ENCODE peak calls at places on chromosomes 1 and 21, in seven cellular contexts. One of them, this sample, is unnamed.

GRCh38 chr1:48674641-48675040 is 102.0 kb downstream of the BEND5 start:
- DNase-seq in A549: no peak
- DNase-seq in upper lobe of left lung: no peak
- DNase-seq in K562: no peak
- DNase-seq in transverse colon: no peak
- DNase-seq in sigmoid colon: no peak
- DNase-seq in SK-N-SH: peak
- DNase-seq in this sample: no peak

GRCh38 chr1:43404353-43404752 is 14.7 kb downstream of the SZT2 start:
- DNase-seq in A549: no peak
- DNase-seq in upper lobe of left lung: no peak
- DNase-seq in K562: no peak
- DNase-seq in transverse colon: no peak
- DNase-seq in sigmoid colon: no peak
- DNase-seq in SK-N-SH: no peak
- DNase-seq in this sample: no peak

GRCh38 chr21:43204638-43205037 is 35.8 kb downstream of the CRYAA start:
- DNase-seq in A549: no peak
- DNase-seq in upper lobe of left lung: no peak
- DNase-seq in K562: no peak
- DNase-seq in transverse colon: no peak
- DNase-seq in sigmoid colon: peak
- DNase-seq in SK-N-SH: no peak
- DNase-seq in this sample: no peak

GRCh38 chr1:62782197-62782886 is 1.6 kb upstream of the ATG4C start:
- DNase-seq in A549: no peak
- DNase-seq in upper lobe of left lung: no peak
- DNase-seq in K562: no peak
- DNase-seq in transverse colon: no peak
- DNase-seq in sigmoid colon: no peak
- DNase-seq in SK-N-SH: no peak
- DNase-seq in this sample: no peak

GRCh38 chr1:62735491-62736171 is 47.4 kb upstream of the DOCK7 start:
- DNase-seq in A549: no peak
- DNase-seq in upper lobe of left lung: no peak
- DNase-seq in K562: no peak
- DNase-seq in transverse colon: no peak
- DNase-seq in sigmoid colon: no peak
- DNase-seq in SK-N-SH: no peak
- DNase-seq in this sample: no peak

GRCh38 chr21:45140346-45140940 is 66.1 kb downstream of the ADARB1 start:
- DNase-seq in A549: peak
- DNase-seq in upper lobe of left lung: no peak
- DNase-seq in K562: peak
- DNase-seq in transverse colon: peak
- DNase-seq in sigmoid colon: peak
- DNase-seq in SK-N-SH: peak
- DNase-seq in this sample: peak

GRCh38 chr21:26595971-26596370 is 22.9 kb upstream of the CYYR1 start:
- DNase-seq in A549: no peak
- DNase-seq in upper lobe of left lung: no peak
- DNase-seq in K562: no peak
- DNase-seq in transverse colon: no peak
- DNase-seq in sigmoid colon: no peak
- DNase-seq in SK-N-SH: no peak
- DNase-seq in this sample: no peak

GRCh38 chr1:100581096-100581705 is 43.3 kb downstream of the GPR88 start:
- DNase-seq in A549: no peak
- DNase-seq in upper lobe of left lung: no peak
- DNase-seq in K562: no peak
- DNase-seq in transverse colon: no peak
- DNase-seq in sigmoid colon: no peak
- DNase-seq in SK-N-SH: no peak
- DNase-seq in this sample: no peak

GRCh38 chr1:184483101-184483813 is 96.4 kb downstream of the C1orf21 start:
- DNase-seq in A549: no peak
- DNase-seq in upper lobe of left lung: no peak
- DNase-seq in K562: no peak
- DNase-seq in transverse colon: peak
- DNase-seq in sigmoid colon: peak
- DNase-seq in SK-N-SH: no peak
- DNase-seq in this sample: peak

GRCh38 chr1:29703596-29703995 is 467.3 kb downstream of the PTPRU start:
- DNase-seq in A549: peak
- DNase-seq in upper lobe of left lung: no peak
- DNase-seq in K562: peak
- DNase-seq in transverse colon: no peak
- DNase-seq in sigmoid colon: no peak
- DNase-seq in SK-N-SH: peak
- DNase-seq in this sample: no peak

GRCh38 chr1:41161851-41162250 is 80.3 kb downstream of the SCMH1 start:
- DNase-seq in A549: no peak
- DNase-seq in upper lobe of left lung: peak
- DNase-seq in K562: no peak
- DNase-seq in transverse colon: no peak
- DNase-seq in sigmoid colon: no peak
- DNase-seq in SK-N-SH: no peak
- DNase-seq in this sample: no peak

GRCh38 chr1:93346472-93346991 is 825 bp downstream of the DR1 start:
- DNase-seq in A549: no peak
- DNase-seq in upper lobe of left lung: no peak
- DNase-seq in K562: peak
- DNase-seq in transverse colon: peak
- DNase-seq in sigmoid colon: no peak
- DNase-seq in SK-N-SH: peak
- DNase-seq in this sample: no peak

GRCh38 chr21:40457741-40458140 is 389.2 kb downstream of the DSCAM start:
- DNase-seq in A549: no peak
- DNase-seq in upper lobe of left lung: no peak
- DNase-seq in K562: no peak
- DNase-seq in transverse colon: no peak
- DNase-seq in sigmoid colon: no peak
- DNase-seq in SK-N-SH: no peak
- DNase-seq in this sample: no peak

GRCh38 chr1:203682401-203683383 is 56.1 kb downstream of the ATP2B4 start:
- DNase-seq in A549: no peak
- DNase-seq in upper lobe of left lung: no peak
- DNase-seq in K562: peak
- DNase-seq in transverse colon: peak
- DNase-seq in sigmoid colon: no peak
- DNase-seq in SK-N-SH: no peak
- DNase-seq in this sample: no peak

GRCh38 chr1:32066489-32066873 is 6.3 kb upstream of the TMEM39B start:
- DNase-seq in A549: no peak
- DNase-seq in upper lobe of left lung: no peak
- DNase-seq in K562: peak
- DNase-seq in transverse colon: peak
- DNase-seq in sigmoid colon: peak
- DNase-seq in SK-N-SH: no peak
- DNase-seq in this sample: peak

GRCh38 chr1:56819393-56819899 is at the start of gene FYB2:
- DNase-seq in A549: no peak
- DNase-seq in upper lobe of left lung: peak
- DNase-seq in K562: no peak
- DNase-seq in transverse colon: peak
- DNase-seq in sigmoid colon: no peak
- DNase-seq in SK-N-SH: no peak
- DNase-seq in this sample: peak

GRCh38 chr1:96660503-96660902 is 61.1 kb upstream of the PTBP2 start:
- DNase-seq in A549: no peak
- DNase-seq in upper lobe of left lung: no peak
- DNase-seq in K562: no peak
- DNase-seq in transverse colon: no peak
- DNase-seq in sigmoid colon: no peak
- DNase-seq in SK-N-SH: no peak
- DNase-seq in this sample: no peak

GRCh38 chr1:63799810-63800209 is 26.0 kb downstream of the ROR1 start:
- DNase-seq in A549: no peak
- DNase-seq in upper lobe of left lung: no peak
- DNase-seq in K562: no peak
- DNase-seq in transverse colon: no peak
- DNase-seq in sigmoid colon: no peak
- DNase-seq in SK-N-SH: peak
- DNase-seq in this sample: no peak

DNA sequence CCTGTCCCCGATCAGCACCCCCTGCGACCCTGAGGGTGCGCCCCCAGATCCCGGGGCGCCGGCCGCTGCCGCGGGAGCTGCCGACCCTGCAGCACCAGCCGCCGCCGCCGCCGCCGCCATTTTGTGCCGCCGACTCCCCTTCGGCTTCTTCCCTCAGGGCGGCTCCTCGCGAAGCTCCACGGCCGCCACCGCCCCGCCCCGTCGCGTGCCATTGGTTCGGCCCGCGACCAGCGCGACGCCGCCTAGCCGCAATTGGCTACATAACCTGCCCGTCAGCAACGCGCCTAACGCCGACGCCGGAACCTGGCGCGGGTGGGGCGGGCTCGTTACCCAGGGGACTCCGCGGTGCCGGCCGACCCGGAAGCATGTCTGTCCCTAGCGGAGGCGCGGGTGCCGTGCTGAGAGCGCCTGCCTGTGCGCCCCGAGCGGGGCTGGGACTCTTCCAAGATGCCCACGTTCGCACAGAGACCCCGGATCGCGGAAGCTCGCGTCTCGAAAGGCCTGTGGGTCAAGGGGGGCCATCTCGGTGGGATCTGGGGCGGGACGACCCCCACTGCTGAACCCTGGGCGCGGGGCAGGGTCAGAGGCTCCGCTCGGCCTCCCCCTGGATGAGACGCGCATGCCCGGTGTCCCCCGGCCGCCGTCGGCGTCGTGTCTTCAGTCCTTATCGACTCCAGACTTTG is at the start of gene CCNL2:
- DNase-seq in A549: peak
- DNase-seq in upper lobe of left lung: peak
- DNase-seq in K562: peak
- DNase-seq in transverse colon: peak
- DNase-seq in sigmoid colon: peak
- DNase-seq in SK-N-SH: peak
- DNase-seq in this sample: peak
- TF ChIP-seq EP300 in A549: no peak
- TF ChIP-seq EP300 in upper lobe of left lung: no peak
- TF ChIP-seq EP300 in K562: peak
- TF ChIP-seq EP300 in transverse colon: no peak
- TF ChIP-seq EP300 in sigmoid colon: no peak
- TF ChIP-seq EP300 in SK-N-SH: no peak
- TF ChIP-seq EP300 in this sample: no peak

GRCh38 chr1:4595341-4596225 is 58.8 kb upstream of the AJAP1 start:
- DNase-seq in A549: no peak
- DNase-seq in upper lobe of left lung: no peak
- DNase-seq in K562: no peak
- DNase-seq in transverse colon: no peak
- DNase-seq in sigmoid colon: no peak
- DNase-seq in SK-N-SH: no peak
- DNase-seq in this sample: peak
- H3K27ac ChIP-seq in A549: no peak
- H3K27ac ChIP-seq in upper lobe of left lung: no peak
- H3K27ac ChIP-seq in K562: no peak
- H3K27ac ChIP-seq in transverse colon: no peak
- H3K27ac ChIP-seq in sigmoid colon: no peak
- H3K27ac ChIP-seq in SK-N-SH: no peak
- H3K27ac ChIP-seq in this sample: no peak

DNA sequence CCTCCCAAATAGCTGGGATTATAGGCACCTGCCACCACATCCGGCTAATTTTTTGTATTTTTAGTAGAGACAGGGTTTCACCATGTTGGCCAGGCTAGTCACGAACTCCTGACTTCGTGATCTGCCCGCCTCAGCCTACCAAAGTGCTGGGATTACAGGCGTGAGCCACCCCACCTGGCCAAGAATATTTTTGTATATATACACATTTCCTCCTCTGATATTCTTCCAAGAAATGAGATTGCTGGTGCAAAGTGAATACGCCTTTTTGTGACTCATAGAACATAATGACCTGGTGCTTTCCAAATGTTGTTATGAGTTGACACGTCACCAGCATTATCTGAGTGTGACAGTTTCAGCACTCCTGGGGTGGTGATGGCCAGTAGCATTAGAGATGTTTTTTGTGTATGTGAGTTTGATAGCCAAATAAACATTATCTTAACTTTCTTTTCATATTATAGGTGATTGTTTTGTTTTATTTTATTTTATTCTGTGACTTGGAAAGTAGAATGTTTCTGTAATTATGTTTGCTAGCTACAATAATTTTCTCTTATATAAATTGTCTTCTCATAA is 54.9 kb downstream of the KCNK1 start:
- DNase-seq in A549: peak
- DNase-seq in upper lobe of left lung: no peak
- DNase-seq in K562: peak
- DNase-seq in transverse colon: peak
- DNase-seq in sigmoid colon: no peak
- DNase-seq in SK-N-SH: no peak
- DNase-seq in this sample: no peak
- TF ChIP-seq EP300 in A549: no peak
- TF ChIP-seq EP300 in upper lobe of left lung: no peak
- TF ChIP-seq EP300 in K562: peak
- TF ChIP-seq EP300 in transverse colon: peak
- TF ChIP-seq EP300 in sigmoid colon: no peak
- TF ChIP-seq EP300 in SK-N-SH: no peak
- TF ChIP-seq EP300 in this sample: no peak

GRCh38 chr1:19443321-19443720 is 42.0 kb downstream of the CAPZB start:
- DNase-seq in A549: no peak
- DNase-seq in upper lobe of left lung: no peak
- DNase-seq in K562: no peak
- DNase-seq in transverse colon: no peak
- DNase-seq in sigmoid colon: no peak
- DNase-seq in SK-N-SH: no peak
- DNase-seq in this sample: no peak

GRCh38 chr1:19439464-19440171 is 45.7 kb downstream of the CAPZB start:
- DNase-seq in A549: no peak
- DNase-seq in upper lobe of left lung: no peak
- DNase-seq in K562: peak
- DNase-seq in transverse colon: no peak
- DNase-seq in sigmoid colon: peak
- DNase-seq in SK-N-SH: peak
- DNase-seq in this sample: no peak

GRCh38 chr1:19438552-19439196 is 46.7 kb downstream of the CAPZB start:
- DNase-seq in A549: no peak
- DNase-seq in upper lobe of left lung: peak
- DNase-seq in K562: no peak
- DNase-seq in transverse colon: no peak
- DNase-seq in sigmoid colon: peak
- DNase-seq in SK-N-SH: no peak
- DNase-seq in this sample: no peak

GRCh38 chr1:19442150-19443096 is 42.9 kb downstream of the CAPZB start:
- DNase-seq in A549: no peak
- DNase-seq in upper lobe of left lung: no peak
- DNase-seq in K562: no peak
- DNase-seq in transverse colon: no peak
- DNase-seq in sigmoid colon: peak
- DNase-seq in SK-N-SH: no peak
- DNase-seq in this sample: no peak

DNA sequence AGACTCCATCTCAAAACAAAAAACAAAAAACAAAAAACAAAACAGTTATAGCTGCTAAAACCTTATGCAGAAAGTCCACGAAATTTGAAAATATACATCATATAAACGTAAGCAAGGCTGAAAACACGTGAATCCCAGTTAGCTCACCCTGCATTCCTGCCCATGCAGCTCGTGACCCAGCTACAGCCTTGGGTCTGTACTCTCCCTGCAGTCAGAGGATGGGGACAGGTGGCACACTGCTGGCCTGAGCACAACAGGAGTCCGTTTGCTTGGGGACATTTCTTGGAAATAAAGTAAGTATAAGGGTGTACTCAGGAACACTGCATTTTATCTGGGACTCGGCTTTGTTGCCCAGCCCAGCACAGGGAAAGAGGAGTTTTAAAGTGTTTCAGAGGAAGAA is 44.3 kb downstream of the CAPZB start:
- DNase-seq in A549: no peak
- DNase-seq in upper lobe of left lung: no peak
- DNase-seq in K562: no peak
- DNase-seq in transverse colon: no peak
- DNase-seq in sigmoid colon: no peak
- DNase-seq in SK-N-SH: no peak
- DNase-seq in this sample: no peak
- H3K27ac ChIP-seq in A549: peak
- H3K27ac ChIP-seq in upper lobe of left lung: peak
- H3K27ac ChIP-seq in K562: no peak
- H3K27ac ChIP-seq in transverse colon: peak
- H3K27ac ChIP-seq in sigmoid colon: peak
- H3K27ac ChIP-seq in SK-N-SH: peak
- H3K27ac ChIP-seq in this sample: peak

This sample was measured in stomach.